ENCODE peak calls at places on chromosomes 5 and 9, in six cellular contexts. Q is GM23338, P is SK-MEL-5, X is mesothelial cell of epicardium, J is sigmoid colon, F is heart right ventricle. T is an unnamed sample.

GRCh38 chr9:129177443-129177790 is 644 bp downstream of the IER5L start:
- DNase-seq in Q (peak), F (no peak), X (no peak), J (no peak), P (no peak), T (no peak)

GRCh38 chr9:108634164-108634563 is 221.6 kb downstream of the ACTL7B start:
- DNase-seq in J (no peak), F (no peak), P (no peak), Q (no peak), X (no peak), T (no peak)

GRCh38 chr5:159157552-159157951 is 51.8 kb downstream of the RNF145 start:
- DNase-seq in X (no peak), F (no peak), Q (no peak), P (no peak), J (no peak), T (no peak)

GRCh38 chr5:172678902-172679301 is 37.8 kb downstream of the NEURL1B start:
- DNase-seq in X (peak), P (no peak), Q (no peak), J (peak), F (peak), T (peak)

GRCh38 chr9:129362287-129363098 is 184.4 kb upstream of the IER5L start:
- DNase-seq in P (no peak), Q (no peak), X (no peak), F (no peak), J (no peak), T (no peak)

GRCh38 chr9:93422987-93423386 is 28.5 kb upstream of the FAM120A start:
- DNase-seq in P (no peak), F (no peak), J (no peak), Q (no peak), X (no peak), T (no peak)

GRCh38 chr5:9667906-9668305 is 37.8 kb upstream of the TAS2R1 start:
- DNase-seq in X (no peak), Q (peak), P (no peak), F (no peak), J (no peak), T (no peak)

GRCh38 chr9:37984672-37985611 is 81.0 kb upstream of the SLC25A51 start:
- DNase-seq in X (peak), Q (no peak), P (no peak), J (no peak), F (peak), T (no peak)

GRCh38 chr5:83265318-83265717 is 188.0 kb downstream of the XRCC4 start:
- DNase-seq in P (no peak), X (no peak), Q (no peak), F (no peak), J (no peak), T (no peak)

GRCh38 chr5:158154226-158155005 is 295.5 kb upstream of the CLINT1 start:
- DNase-seq in P (no peak), Q (no peak), J (peak), X (no peak), F (peak), T (peak)

GRCh38 chr9:4591123-4591500 is 71.0 kb upstream of the PLPP6 start:
- DNase-seq in P (no peak), J (no peak), X (no peak), F (no peak), Q (no peak), T (no peak)

GRCh38 chr5:35405938-35406337 is 175.7 kb upstream of the PRLR start:
- DNase-seq in X (no peak), Q (no peak), F (no peak), P (no peak), J (no peak), T (no peak)

GRCh38 chr5:66666778-66667177 is 70.6 kb downstream of the MAST4 start:
- DNase-seq in J (no peak), F (no peak), P (peak), X (peak), Q (peak), T (no peak)

GRCh38 chr9:16385590-16386578 is 484.6 kb downstream of the BNC2 start:
- DNase-seq in F (no peak), X (no peak), J (no peak), Q (no peak), P (no peak), T (no peak)

GRCh38 chr9:97807681-97808080 is 45.3 kb upstream of the FOXE1 start:
- DNase-seq in Q (no peak), P (no peak), F (no peak), X (no peak), J (no peak), T (no peak)

GRCh38 chr9:115118471-115119156 is 657 bp upstream of the TNC start:
- DNase-seq in Q (peak), P (peak), X (peak), F (peak), J (peak), T (peak)

GRCh38 chr5:122333564-122333963 is 21.5 kb downstream of the SNCAIP start:
- DNase-seq in Q (no peak), X (no peak), P (no peak), F (no peak), J (no peak), T (no peak)

T was measured in right atrium auricular region.